ENCODE peak calls at places on chromosomes 5 and 9, in five cellular contexts. One of them, this sample, is unnamed.

GRCh38 chr9:97440160-97440559 is 28.3 kb downstream of the TDRD7 start:
- DNase-seq in ELF-1: no peak
- DNase-seq in H4: no peak
- DNase-seq in left ventricle myocardium superior: no peak
- DNase-seq in RWPE1: no peak
- DNase-seq in this sample: no peak

GRCh38 chr9:37364751-37365360 is 57.6 kb upstream of the GRHPR start:
- DNase-seq in ELF-1: peak; percentile 12
- DNase-seq in H4: no peak
- DNase-seq in left ventricle myocardium superior: no peak
- DNase-seq in RWPE1: no peak
- DNase-seq in this sample: no peak

GRCh38 chr5:43658499-43658898 is 55.5 kb downstream of the NNT start:
- DNase-seq in ELF-1: no peak
- DNase-seq in H4: no peak
- DNase-seq in left ventricle myocardium superior: no peak
- DNase-seq in RWPE1: no peak
- DNase-seq in this sample: no peak

GRCh38 chr5:99004960-99005359 is 76.2 kb upstream of the CHD1 start:
- DNase-seq in ELF-1: no peak
- DNase-seq in H4: no peak
- DNase-seq in left ventricle myocardium superior: no peak
- DNase-seq in RWPE1: no peak
- DNase-seq in this sample: no peak

GRCh38 chr9:78235296-78235770 is 542 bp upstream of the CEP78 start:
- DNase-seq in ELF-1: no peak
- DNase-seq in H4: no peak
- DNase-seq in left ventricle myocardium superior: no peak
- DNase-seq in RWPE1: peak; percentile 34
- DNase-seq in this sample: no peak

GRCh38 chr5:59816901-59817300 is 76.6 kb downstream of the PDE4D start:
- DNase-seq in ELF-1: no peak
- DNase-seq in H4: no peak
- DNase-seq in left ventricle myocardium superior: no peak
- DNase-seq in RWPE1: no peak
- DNase-seq in this sample: no peak

GRCh38 chr5:73692166-73692640 is 66.2 kb downstream of the ARHGEF28 start:
- DNase-seq in ELF-1: no peak
- DNase-seq in H4: peak; percentile 39
- DNase-seq in left ventricle myocardium superior: no peak
- DNase-seq in RWPE1: peak; percentile 77
- DNase-seq in this sample: no peak

GRCh38 chr5:67672633-67673032 is 476.0 kb upstream of the CD180 start:
- DNase-seq in ELF-1: no peak
- DNase-seq in H4: no peak
- DNase-seq in left ventricle myocardium superior: no peak
- DNase-seq in RWPE1: no peak
- DNase-seq in this sample: no peak

GRCh38 chr9:13412323-13412722 is 132.8 kb upstream of the MPDZ start:
- DNase-seq in ELF-1: no peak
- DNase-seq in H4: no peak
- DNase-seq in left ventricle myocardium superior: no peak
- DNase-seq in RWPE1: no peak
- DNase-seq in this sample: no peak

This sample was measured in activated T-helper 2 cell treated with anti-CD3 and anti-CD28 coated beads, Interferon-gamma antibody, Interleukin-2, Interleukin-4, amounts not matched to agents 10 μg/mL and 5 μg/mL and 100 μg/mL, durations not matched to agents 14 hours and 24 hours and 36 hours.